ENCODE peak calls at places on chromosomes 16 and 17, in six cellular contexts. One of them, this sample, is unnamed.

GRCh38 chr17:16492613-16493290 is 759 bp upstream of the LRRC75A start:
- DNase-seq in type B pancreatic cell: no peak
- DNase-seq in endothelial cell: no peak
- DNase-seq in naive thymus-derived CD8-positive, alpha-beta T cell: no peak
- DNase-seq in lower leg skin: no peak
- DNase-seq in neuronal stem cell: no peak
- DNase-seq in this sample: no peak

GRCh38 chr17:65261682-65262636 is 124.8 kb downstream of the RGS9 start:
- DNase-seq in naive thymus-derived CD8-positive, alpha-beta T cell: no peak
- DNase-seq in type B pancreatic cell: no peak
- DNase-seq in endothelial cell: no peak
- DNase-seq in lower leg skin: no peak
- DNase-seq in neuronal stem cell: no peak
- DNase-seq in this sample: no peak

GRCh38 chr17:74491645-74492044 is 25.2 kb downstream of the CD300A start:
- DNase-seq in endothelial cell: no peak
- DNase-seq in lower leg skin: no peak
- DNase-seq in type B pancreatic cell: no peak
- DNase-seq in neuronal stem cell: no peak
- DNase-seq in naive thymus-derived CD8-positive, alpha-beta T cell: no peak
- DNase-seq in this sample: no peak

GRCh38 chr17:35554668-35555067 is 6.0 kb downstream of the SLFN14 start:
- DNase-seq in endothelial cell: no peak
- DNase-seq in naive thymus-derived CD8-positive, alpha-beta T cell: no peak
- DNase-seq in lower leg skin: no peak
- DNase-seq in type B pancreatic cell: no peak
- DNase-seq in neuronal stem cell: no peak
- DNase-seq in this sample: no peak

GRCh38 chr16:58638148-58639036 is 8.8 kb upstream of the CNOT1 start:
- DNase-seq in lower leg skin: peak
- DNase-seq in endothelial cell: peak
- DNase-seq in naive thymus-derived CD8-positive, alpha-beta T cell: no peak
- DNase-seq in neuronal stem cell: no peak
- DNase-seq in type B pancreatic cell: no peak
- DNase-seq in this sample: no peak

GRCh38 chr17:74078363-74078762 is 125.1 kb upstream of the RPL38 start:
- DNase-seq in endothelial cell: no peak
- DNase-seq in lower leg skin: no peak
- DNase-seq in naive thymus-derived CD8-positive, alpha-beta T cell: no peak
- DNase-seq in neuronal stem cell: no peak
- DNase-seq in type B pancreatic cell: no peak
- DNase-seq in this sample: no peak

GRCh38 chr17:63275318-63275967 is 170.7 kb downstream of the CYB561 start:
- DNase-seq in type B pancreatic cell: no peak
- DNase-seq in lower leg skin: no peak
- DNase-seq in naive thymus-derived CD8-positive, alpha-beta T cell: no peak
- DNase-seq in neuronal stem cell: no peak
- DNase-seq in endothelial cell: no peak
- DNase-seq in this sample: no peak

GRCh38 chr17:49249890-49250522 is 19.4 kb upstream of the PHOSPHO1 start:
- DNase-seq in naive thymus-derived CD8-positive, alpha-beta T cell: no peak
- DNase-seq in endothelial cell: no peak
- DNase-seq in neuronal stem cell: no peak
- DNase-seq in type B pancreatic cell: no peak
- DNase-seq in lower leg skin: no peak
- DNase-seq in this sample: no peak

GRCh38 chr16:55297062-55297909 is 26.7 kb upstream of the IRX6 start:
- DNase-seq in endothelial cell: no peak
- DNase-seq in naive thymus-derived CD8-positive, alpha-beta T cell: no peak
- DNase-seq in type B pancreatic cell: no peak
- DNase-seq in lower leg skin: no peak
- DNase-seq in neuronal stem cell: no peak
- DNase-seq in this sample: no peak

GRCh38 chr17:35536664-35537160 is 766 bp downstream of the SLFN12L start:
- DNase-seq in endothelial cell: no peak
- DNase-seq in lower leg skin: no peak
- DNase-seq in type B pancreatic cell: no peak
- DNase-seq in naive thymus-derived CD8-positive, alpha-beta T cell: no peak
- DNase-seq in neuronal stem cell: no peak
- DNase-seq in this sample: no peak